ENCODE peak calls at places on chromosomes 2 and 18, in nine cellular contexts. B, Y, F, J, R, T, A, N and Q are unnamed samples. For H3K36me3 and H3K27me3, the result is how much of the 10 kb centered on the place peaks cover.

GRCh38 chr2:119231975-119232665 is 8.5 kb downstream of the STEAP3 start:
- DNase-seq in A (no peak), T (no peak), R (no peak), B (no peak), J (peak), Y (no peak), F (no peak), N (peak), Q (no peak)

GRCh38 chr2:172743898-172744297 is 8.3 kb downstream of the RAPGEF4 start:
- DNase-seq in N (no peak), Y (no peak), B (no peak), R (no peak), F (no peak), J (no peak), A (no peak), T (no peak), Q (no peak)

GRCh38 chr2:10103179-10103578 is 19.4 kb upstream of the RRM2 start:
- DNase-seq in J (no peak), B (peak), Y (no peak), T (no peak), N (no peak), A (no peak), R (no peak), F (no peak), Q (no peak)

GRCh38 chr2:112488201-112488600 is 6.2 kb downstream of the TTL start:
- DNase-seq in Y (no peak), N (no peak), B (no peak), R (no peak), J (no peak), A (no peak), T (no peak), F (no peak), Q (no peak)

GRCh38 chr2:220753486-220753885 is 818.6 kb downstream of the EPHA4 start:
- DNase-seq in T (no peak), A (no peak), F (no peak), N (no peak), J (no peak), R (no peak), B (no peak), Y (no peak), Q (no peak)

GRCh38 chr18:25210622-25211021 is 141.3 kb downstream of the ZNF521 start:
- DNase-seq in Y (no peak), T (no peak), N (no peak), J (no peak), A (no peak), F (no peak), R (no peak), B (no peak), Q (no peak)

GRCh38 chr2:119846021-119846420 is 86.3 kb downstream of the PTPN4 start:
- DNase-seq in T (no peak), R (no peak), B (no peak), F (no peak), A (no peak), N (no peak), J (no peak), Y (no peak), Q (no peak)

GRCh38 chr18:59921384-59921891 is 21.6 kb downstream of the PMAIP1 start:
- DNase-seq in J (no peak), R (no peak), A (no peak), N (peak), F (no peak), Y (no peak), B (no peak), T (no peak), Q (no peak)

GRCh38 chr2:128454980-128455709 is 136.5 kb upstream of the HS6ST1 start:
- DNase-seq in F (peak), T (no peak), R (no peak), B (no peak), Y (no peak), J (no peak), N (no peak), A (peak), Q (no peak)

GRCh38 chr2:36358317-36358659 is 2.7 kb downstream of the CRIM1 start:
- DNase-seq in B (no peak), A (no peak), F (no peak), T (no peak), J (peak), R (no peak), N (no peak), Y (no peak), Q (no peak)

GRCh38 chr2:132460781-132461180 is 44.2 kb downstream of the GPR39 start:
- DNase-seq in B (no peak), F (no peak), R (no peak), Y (no peak), A (no peak), N (no peak), J (no peak), T (no peak), Q (no peak)

GRCh38 chr2:176562359-176563043 is 293.3 kb downstream of the MTX2 start:
- DNase-seq in F (no peak), N (peak), T (no peak), B (no peak), R (no peak), A (no peak), Y (no peak), J (peak), Q (no peak)

GRCh38 chr2:172339431-172340010 is 87.9 kb upstream of the ITGA6 start:
- DNase-seq in T (no peak), Y (no peak), R (no peak), J (peak), N (peak), A (no peak), F (no peak), B (no peak), Q (no peak)

GRCh38 chr18:58101291-58101706 is 57.3 kb downstream of the NEDD4L start:
- DNase-seq in A (no peak), R (no peak), B (no peak), J (no peak), N (no peak), F (no peak), T (no peak), Y (no peak), Q (no peak)

GRCh38 chr2:102059151-102059550 is 67.4 kb downstream of the IL1R2 start:
- DNase-seq in A (no peak), B (no peak), T (no peak), J (no peak), N (no peak), Y (no peak), F (no peak), R (no peak), Q (no peak)

GRCh38 chr2:120958623-120959366 is 223.1 kb downstream of the GLI2 start:
- DNase-seq in A (no peak), N (no peak), J (no peak), F (no peak), B (peak), R (no peak), T (no peak), Y (no peak), Q (peak)

GRCh38 chr2:47067788-47068407 is 87.2 kb downstream of the STPG4 start:
- DNase-seq in F (no peak), A (no peak), T (no peak), B (no peak), J (no peak), Y (no peak), N (no peak), R (no peak), Q (no peak)

GRCh38 chr18:47418746-47419145 is 167.3 kb upstream of the SKOR2 start:
- DNase-seq in Y (no peak), T (peak), R (no peak), A (no peak), F (no peak), J (no peak), B (no peak), N (peak), Q (no peak)

GRCh38 chr2:58110765-58111164 is 64.2 kb downstream of the VRK2 start:
- DNase-seq in J (no peak), T (no peak), F (no peak), Y (no peak), R (peak), B (no peak), N (no peak), A (no peak), Q (peak)

GRCh38 chr2:230472619-230473018 is 56.6 kb downstream of the SP100 start:
- DNase-seq in N (peak), R (peak), B (no peak), F (no peak), J (peak), A (no peak), T (peak), Y (no peak), Q (no peak)

GRCh38 chr2:3182848-3183247 is 194.8 kb downstream of the EIPR1 start:
- DNase-seq in J (no peak), R (no peak), T (no peak), F (no peak), N (no peak), Y (no peak), B (no peak), A (no peak), Q (no peak)

GRCh38 chr2:179274749-179275148 is 10.1 kb upstream of the SESTD1 start:
- DNase-seq in F (no peak), T (no peak), J (peak), N (no peak), Y (no peak), R (no peak), A (no peak), B (no peak), Q (no peak)

GRCh38 chr2:88950010-88950409 is 258.5 kb downstream of the RPIA start:
- DNase-seq in F (no peak), B (no peak), T (no peak), J (no peak), Y (no peak), N (no peak), A (no peak), R (no peak), Q (peak)

GRCh38 chr2:233807966-233808892 is 30.1 kb downstream of the MROH2A start:
- DNase-seq in N (no peak), Y (no peak), T (no peak), B (peak), J (no peak), A (peak), R (no peak), F (peak), Q (no peak)

GRCh38 chr2:74440378-74441110 is 1.2 kb downstream of the RTKN start:
- DNase-seq in Y (peak), F (peak), N (peak), T (no peak), J (peak), B (peak), A (peak), R (peak), Q (peak)

GRCh38 chr2:55026202-55026601 is 24.0 kb downstream of the RTN4 start:
- DNase-seq in J (peak), A (no peak), T (no peak), N (peak), R (no peak), Y (no peak), F (no peak), B (no peak), Q (no peak)

GRCh38 chr2:16261071-16261470 is 320.7 kb downstream of the MYCN start:
- DNase-seq in R (no peak), N (no peak), F (no peak), J (no peak), A (no peak), Y (no peak), B (no peak), T (no peak), Q (no peak)

GRCh38 chr2:239113164-239113563 is 265.3 kb downstream of the TWIST2 start:
- DNase-seq in A (no peak), B (no peak), T (no peak), R (no peak), Y (no peak), J (peak), F (no peak), N (no peak), Q (no peak)

GRCh38 chr18:29874519-29875098 is 1167.9 kb downstream of the DSC3 start:
- DNase-seq in Y (no peak), R (peak), B (peak), T (no peak), J (peak), A (no peak), F (no peak), N (peak), Q (peak)

GRCh38 chr2:238231251-238231793 is 8.5 kb downstream of the HES6 start:
- DNase-seq in J (peak), B (no peak), N (peak), T (no peak), R (no peak), F (peak), A (peak), Y (peak), Q (peak)

DNA sequence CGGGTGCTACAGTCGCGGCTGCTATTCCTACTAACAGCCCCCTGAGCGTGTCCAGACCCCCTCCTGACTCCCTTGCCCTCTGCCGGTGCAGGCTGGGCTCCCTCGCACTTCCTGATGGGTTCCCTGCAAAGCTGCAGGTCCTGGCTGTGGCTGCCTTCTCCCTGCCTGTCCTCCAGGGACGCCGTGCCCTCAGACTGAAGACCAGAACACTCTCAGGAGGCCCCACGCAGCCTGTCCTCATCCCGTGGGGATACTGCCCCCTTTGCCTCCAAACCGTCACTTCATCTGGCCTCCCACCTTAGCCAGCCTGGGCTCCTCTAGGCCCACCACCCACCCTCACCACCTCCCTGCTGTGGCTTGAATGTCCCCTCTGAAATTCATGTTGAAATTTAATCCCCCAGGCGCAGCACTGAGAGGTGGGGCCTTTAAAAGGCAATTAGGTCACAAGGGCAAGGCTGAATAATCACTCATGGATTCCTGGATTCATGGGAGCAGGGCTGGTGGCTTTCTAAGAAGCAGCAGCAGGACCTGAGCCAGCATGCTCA is 198.2 kb downstream of the SEPTIN10 start:
- DNase-seq in A (no peak), B (peak), N (no peak), T (no peak), R (no peak), Y (no peak), J (no peak), F (no peak), Q (peak)
- H3K36me3 ChIP-seq in A (under half), B (under half), N (under half), T (under half), R (under half), Y (under half), J (under half), F (under half), Q (under half)

GRCh38 chr2:61180686-61181085 is 18.7 kb downstream of the C2orf74 start:
- DNase-seq in R (no peak), N (no peak), Y (no peak), J (no peak), A (no peak), T (no peak), F (no peak), B (no peak), Q (no peak)
- H3K4me3 ChIP-seq in R (no peak), N (no peak), Y (no peak), J (no peak), A (no peak), T (no peak), F (no peak), B (no peak), Q (no peak)

GRCh38 chr2:73267008-73267407 is 17.3 kb downstream of the FBXO41 start:
- DNase-seq in F (no peak), A (peak), N (no peak), T (no peak), Y (no peak), J (no peak), B (no peak), R (no peak), Q (no peak)
- H3K27me3 ChIP-seq in F (under half), A (under half), N (under half), T (under half), Y (half or more), J (under half), B (under half), R (under half), Q (under half)

GRCh38 chr2:203282101-203282500 is 43.3 kb downstream of the CYP20A1 start:
- DNase-seq in Y (no peak), A (no peak), R (no peak), F (no peak), N (no peak), T (no peak), J (no peak), B (no peak), Q (no peak)

GRCh38 chr2:203279288-203279687 is 40.5 kb downstream of the CYP20A1 start:
- DNase-seq in B (no peak), T (no peak), A (no peak), Y (no peak), F (no peak), R (peak), N (peak), J (no peak), Q (no peak)

GRCh38 chr2:203286532-203286931 is 41.7 kb upstream of the ABI2 start:
- DNase-seq in T (no peak), F (no peak), A (no peak), R (no peak), N (no peak), J (no peak), Y (no peak), B (no peak), Q (no peak)

GRCh38 chr2:203280428-203281064 is 41.7 kb downstream of the CYP20A1 start:
- DNase-seq in T (peak), Y (no peak), B (no peak), N (no peak), R (peak), F (no peak), A (no peak), J (no peak), Q (no peak)
- H3K36me3 ChIP-seq in T (under half), Y (half or more), B (under half), N (under half), R (under half), F (half or more), A (half or more), J (under half), Q (under half)